ENCODE peak calls at places on chromosomes 6 and 20, in four cellular contexts. C is A549, W is GM20000, H is bronchial epithelial cell. N is an unnamed sample.

GRCh38 chr20:64161595-64162238 is 2.5 kb upstream of the MYT1 start:
- DNase-seq in H (peak; percentile 32), C (peak; percentile 28), W (peak; percentile 74), N (no peak)

GRCh38 chr6:131013495-131013894 is 49.5 kb downstream of the EPB41L2 start:
- DNase-seq in C (no peak), W (no peak), H (no peak), N (no peak)

GRCh38 chr6:1334725-1335124 is 22.8 kb downstream of the FOXQ1 start:
- DNase-seq in H (no peak), C (no peak), W (no peak), N (no peak)

GRCh38 chr6:124567401-124567800 is 394.8 kb upstream of the RNF217 start:
- DNase-seq in W (no peak), C (no peak), H (no peak), N (no peak)

GRCh38 chr6:144343736-144344428 is 58.7 kb downstream of the UTRN start:
- DNase-seq in W (peak; percentile 53), C (no peak), H (peak; percentile 65), N (peak; percentile 44)

GRCh38 chr20:5608448-5609161 is 141.6 kb upstream of the SHLD1 start:
- DNase-seq in W (no peak), H (peak; percentile 59), C (no peak), N (no peak)

GRCh38 chr20:16701296-16701695 is 28.5 kb upstream of the SNRPB2 start:
- DNase-seq in H (peak; percentile 12), W (peak; percentile 28), C (no peak), N (no peak)

GRCh38 chr6:80214436-80215022 is 108.1 kb downstream of the BCKDHB start:
- DNase-seq in H (peak; percentile 50), C (peak; percentile 23), W (peak; percentile 34), N (no peak)

GRCh38 chr6:158536891-158537798 is 22.7 kb upstream of the TMEM181 start:
- DNase-seq in H (no peak), C (no peak), W (peak; percentile 59), N (no peak)

GRCh38 chr6:14113951-14114350 is 3.6 kb upstream of the CD83 start:
- DNase-seq in C (no peak), H (no peak), W (no peak), N (no peak)

GRCh38 chr6:16334671-16335070 is 96.3 kb downstream of the GMPR start:
- DNase-seq in C (peak; percentile 19), W (no peak), H (peak; percentile 91), N (no peak)

GRCh38 chr6:116714296-116714695 is 33.3 kb downstream of the KPNA5 start:
- DNase-seq in C (no peak), H (no peak), W (no peak), N (no peak)

GRCh38 chr6:110255356-110255755 is 75.1 kb downstream of the CDC40 start:
- DNase-seq in W (peak; percentile 7), H (peak; percentile 16), C (peak; percentile 1), N (no peak)

GRCh38 chr6:123383718-123384117 is 253.0 kb downstream of the TRDN start:
- DNase-seq in W (no peak), H (no peak), C (no peak), N (no peak)

GRCh38 chr6:123380257-123380656 is 256.5 kb downstream of the TRDN start:
- DNase-seq in W (no peak), H (peak; percentile 34), C (no peak), N (no peak)
- TF ChIP-seq CTCF in W (no peak), H (peak; percentile 34), C (peak; percentile 13), N (no peak)

DNA sequence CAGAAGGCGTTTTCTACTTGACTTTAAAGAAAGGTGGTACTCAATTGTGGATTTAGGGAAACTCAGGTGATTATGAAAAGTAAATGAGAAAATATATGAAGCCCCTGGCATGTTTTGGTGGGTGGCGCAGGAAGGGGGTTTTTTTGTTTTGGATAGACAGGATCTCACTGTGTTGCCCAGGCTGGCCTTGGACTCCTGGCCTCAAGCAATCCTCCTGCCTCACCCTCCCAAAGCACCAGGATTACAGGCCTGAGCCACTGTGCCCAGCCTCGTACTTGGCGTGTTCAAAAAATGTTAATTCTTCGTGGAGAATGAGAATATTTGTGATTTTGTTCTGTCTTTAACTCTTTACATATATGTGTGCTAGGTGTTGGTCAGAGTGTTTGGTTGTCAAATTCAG is 32.1 kb upstream of the C20orf144 start:
- DNase-seq in H (no peak), W (no peak), C (no peak), N (no peak)
- TF ChIP-seq CTCF in H (no peak), W (no peak), C (no peak), N (no peak)

GRCh38 chr6:168030218-168030693 is 32.8 kb downstream of the KIF25 start:
- DNase-seq in W (no peak), C (no peak), H (no peak), N (no peak)

GRCh38 chr6:168033791-168034190 is 36.3 kb downstream of the KIF25 start:
- DNase-seq in H (no peak), C (no peak), W (no peak), N (no peak)

GRCh38 chr6:168030881-168031280 is 33.4 kb downstream of the KIF25 start:
- DNase-seq in H (no peak), W (no peak), C (no peak), N (no peak)

GRCh38 chr6:168031411-168032382 is 34.2 kb downstream of the KIF25 start:
- DNase-seq in W (no peak), H (no peak), C (no peak), N (no peak)

DNA sequence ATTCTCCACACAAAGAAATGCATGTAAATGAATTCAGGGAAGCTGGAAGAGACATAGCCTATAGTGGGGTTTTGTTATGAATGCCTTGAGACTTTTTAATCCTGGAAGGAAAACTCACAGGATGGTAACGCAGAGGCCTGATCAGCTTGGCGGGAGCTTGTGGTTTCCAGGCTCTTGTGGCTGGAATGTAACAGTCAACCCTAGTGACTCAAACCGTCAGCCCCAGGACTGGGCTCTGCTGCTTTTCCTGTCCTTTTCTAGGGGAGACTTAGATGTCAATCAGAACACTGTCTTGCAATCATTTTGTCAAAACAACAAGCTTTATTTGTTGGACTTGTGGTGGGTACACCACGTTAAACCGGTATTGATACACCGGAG is 34.9 kb downstream of the KIF25 start:
- DNase-seq in H (peak; percentile 43), C (no peak), W (no peak), N (no peak)
- TF ChIP-seq CTCF in H (peak; percentile 11), C (no peak), W (no peak), N (no peak)

GRCh38 chr6:22145823-22146379 is 150.9 kb downstream of the PRL start:
- DNase-seq in H (peak; percentile 13), C (no peak), W (no peak), N (no peak)
- TF ChIP-seq CTCF in H (no peak), C (no peak), W (no peak), N (no peak)

DNA sequence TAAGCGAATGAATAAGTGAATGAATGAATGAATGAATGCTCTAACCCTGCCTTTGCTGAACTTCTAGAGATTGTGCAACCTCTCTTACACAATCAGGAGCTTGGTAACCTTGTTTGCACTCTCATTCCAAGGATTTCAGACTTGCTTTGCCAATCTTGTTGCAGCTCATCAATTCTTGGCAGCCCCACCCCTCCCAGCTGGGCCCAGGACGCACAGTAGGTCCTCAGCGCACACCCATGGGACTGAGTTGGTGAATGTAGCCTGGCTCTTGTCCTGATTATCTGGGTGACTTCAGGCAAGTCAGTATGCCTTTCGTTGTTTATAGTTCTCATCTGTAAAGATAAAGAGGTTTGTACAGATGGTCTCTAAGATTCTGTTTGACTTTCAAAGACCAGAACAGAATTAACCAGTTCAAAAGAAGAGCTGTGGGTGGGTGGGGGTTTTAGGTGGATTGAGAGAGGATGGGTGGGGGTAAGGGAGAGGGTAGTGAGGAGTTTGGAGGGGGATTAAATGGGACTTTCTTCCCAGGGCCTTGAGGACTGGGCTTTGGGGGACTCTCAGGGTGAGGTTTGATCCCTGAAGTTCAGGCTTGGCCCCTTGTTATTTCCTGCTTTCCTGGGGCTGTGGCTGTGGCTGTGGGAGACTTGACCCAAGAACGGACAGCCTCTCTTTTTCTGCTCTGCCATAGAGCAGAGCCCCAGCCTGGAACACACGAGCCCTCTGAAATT is 33.2 kb downstream of the VEGFA start:
- DNase-seq in C (no peak), H (peak; percentile 39), W (no peak), N (no peak)
- TF ChIP-seq CTCF in C (no peak), H (no peak), W (no peak), N (no peak)

GRCh38 chr6:90432937-90433336 is 136.3 kb upstream of the BACH2 start:
- DNase-seq in W (no peak), C (no peak), H (no peak), N (no peak)

GRCh38 chr6:90432408-90432775 is 135.7 kb upstream of the BACH2 start:
- DNase-seq in C (no peak), W (no peak), H (no peak), N (no peak)

GRCh38 chr6:90435207-90435899 is 138.7 kb upstream of the BACH2 start:
- DNase-seq in C (no peak), W (no peak), H (no peak), N (no peak)

GRCh38 chr6:90436403-90436802 is 139.8 kb upstream of the BACH2 start:
- DNase-seq in H (no peak), W (no peak), C (no peak), N (no peak)

DNA sequence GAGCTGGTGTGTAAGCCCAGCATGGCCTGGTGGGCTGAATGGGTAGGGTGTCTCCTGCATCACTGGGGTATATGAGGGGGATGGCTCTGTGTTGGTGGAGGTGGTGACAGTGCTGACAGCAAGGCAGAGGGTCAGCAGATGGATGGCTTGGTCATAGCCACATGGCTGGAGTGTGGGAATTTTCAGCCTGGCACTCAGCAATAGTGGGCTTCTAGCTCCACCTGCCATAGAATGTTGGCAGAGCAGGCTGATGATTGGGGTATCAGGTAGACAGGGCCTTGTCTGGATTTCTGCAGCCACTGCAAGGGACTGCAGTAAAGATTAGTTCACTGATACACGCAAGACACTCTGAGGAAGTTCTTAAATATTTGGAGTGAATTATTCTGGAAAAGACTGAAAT is 137.5 kb upstream of the BACH2 start:
- DNase-seq in W (no peak), H (no peak), C (no peak), N (no peak)
- TF ChIP-seq CTCF in W (no peak), H (no peak), C (peak; percentile 10), N (no peak)

GRCh38 chr20:18258126-18258860 is 30.0 kb upstream of the ZNF133 start:
- DNase-seq in C (no peak), H (no peak), W (no peak), N (no peak)
- TF ChIP-seq CTCF in C (peak; percentile 9), H (no peak), W (no peak), N (no peak)

GRCh38 chr6:41228616-41229015 is 467 bp downstream of the TREML4 start:
- DNase-seq in W (no peak), H (peak; percentile 13), C (no peak), N (no peak)
- TF ChIP-seq CTCF in W (no peak), H (no peak), C (no peak), N (no peak)

DNA sequence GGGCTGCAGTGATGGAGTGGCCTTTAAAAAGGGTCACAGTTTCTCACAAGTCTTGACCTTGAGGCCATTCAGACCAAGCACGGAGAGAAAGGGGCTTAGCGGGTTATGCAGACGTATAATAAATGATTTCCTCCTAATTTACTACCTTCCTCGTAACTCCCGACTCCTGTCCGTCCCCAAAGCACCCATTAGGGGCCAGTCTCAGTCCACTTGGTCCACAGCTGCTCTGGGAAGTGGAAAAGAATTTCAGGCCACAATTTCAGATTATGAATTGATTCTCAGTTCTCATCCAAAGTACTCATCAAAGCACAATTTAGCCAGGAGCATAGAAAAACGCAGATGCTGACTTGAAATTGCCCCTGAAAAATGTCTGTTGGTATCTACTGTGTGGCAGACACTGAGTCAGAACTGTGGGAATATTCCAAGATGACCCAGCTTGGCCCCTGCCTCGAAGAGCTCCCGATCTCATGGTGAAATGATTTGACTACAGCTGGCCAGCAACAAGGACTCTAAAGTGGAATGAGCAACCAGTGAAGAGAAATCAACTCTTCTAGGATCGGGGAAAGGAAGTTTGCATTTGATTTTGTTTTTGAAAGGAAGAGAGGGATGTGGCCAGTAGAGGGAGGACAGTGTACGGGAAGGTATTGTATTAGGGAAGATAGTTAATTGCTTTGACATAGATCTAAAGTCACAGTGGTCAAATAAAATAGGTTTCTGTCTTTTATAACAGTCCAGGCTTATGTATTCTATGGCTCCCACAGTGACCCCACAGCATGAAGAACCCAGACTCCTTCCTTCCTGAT is 15.2 kb upstream of the STK35 start:
- DNase-seq in C (no peak), W (no peak), H (no peak), N (no peak)
- TF ChIP-seq CTCF in C (no peak), W (no peak), H (peak; percentile 4), N (no peak)